ENCODE peak calls at places on chromosomes 3 and 15, in six cellular contexts. One of them, this sample, is unnamed.

GRCh38 chr3:8994226-8994625 is 31.0 kb upstream of the RAD18 start:
- DNase-seq in left cardiac atrium: no peak
- DNase-seq in central memory CD4-positive, alpha-beta T cell: no peak
- DNase-seq in endothelial cell: no peak
- DNase-seq in naive B cell: no peak
- DNase-seq in heart left ventricle: no peak
- DNase-seq in this sample: no peak

GRCh38 chr15:101583284-101583683 is 68.9 kb downstream of the TM2D3 start:
- DNase-seq in left cardiac atrium: no peak
- DNase-seq in central memory CD4-positive, alpha-beta T cell: no peak
- DNase-seq in endothelial cell: no peak
- DNase-seq in naive B cell: no peak
- DNase-seq in heart left ventricle: no peak
- DNase-seq in this sample: no peak

GRCh38 chr3:54071596-54071995 is 50.8 kb upstream of the CACNA2D3 start:
- DNase-seq in left cardiac atrium: no peak
- DNase-seq in central memory CD4-positive, alpha-beta T cell: no peak
- DNase-seq in endothelial cell: no peak
- DNase-seq in naive B cell: no peak
- DNase-seq in heart left ventricle: no peak
- DNase-seq in this sample: no peak

GRCh38 chr3:32816439-32817194 is 1.2 kb upstream of the TRIM71 start:
- DNase-seq in left cardiac atrium: no peak
- DNase-seq in central memory CD4-positive, alpha-beta T cell: no peak
- DNase-seq in endothelial cell: peak
- DNase-seq in naive B cell: peak
- DNase-seq in heart left ventricle: no peak
- DNase-seq in this sample: no peak

GRCh38 chr3:36540898-36541518 is 160.7 kb downstream of the STAC start:
- DNase-seq in left cardiac atrium: no peak
- DNase-seq in central memory CD4-positive, alpha-beta T cell: no peak
- DNase-seq in endothelial cell: peak
- DNase-seq in naive B cell: no peak
- DNase-seq in heart left ventricle: no peak
- DNase-seq in this sample: no peak

GRCh38 chr3:90062018-90062417 is 954.6 kb downstream of the EPHA3 start:
- DNase-seq in left cardiac atrium: no peak
- DNase-seq in central memory CD4-positive, alpha-beta T cell: no peak
- DNase-seq in endothelial cell: no peak
- DNase-seq in naive B cell: no peak
- DNase-seq in heart left ventricle: no peak
- DNase-seq in this sample: no peak

GRCh38 chr3:195307711-195308110 is 36.8 kb upstream of the XXYLT1 start:
- DNase-seq in left cardiac atrium: no peak
- DNase-seq in central memory CD4-positive, alpha-beta T cell: no peak
- DNase-seq in endothelial cell: no peak
- DNase-seq in naive B cell: no peak
- DNase-seq in heart left ventricle: no peak
- DNase-seq in this sample: no peak

GRCh38 chr3:46958469-46959168 is 17.9 kb downstream of the CCDC12 start:
- DNase-seq in left cardiac atrium: no peak
- DNase-seq in central memory CD4-positive, alpha-beta T cell: no peak
- DNase-seq in endothelial cell: no peak
- DNase-seq in naive B cell: no peak
- DNase-seq in heart left ventricle: no peak
- DNase-seq in this sample: no peak

GRCh38 chr3:186476044-186476468 is 68.1 kb downstream of the CRYGS start:
- DNase-seq in left cardiac atrium: no peak
- DNase-seq in central memory CD4-positive, alpha-beta T cell: no peak
- DNase-seq in endothelial cell: no peak
- DNase-seq in naive B cell: no peak
- DNase-seq in heart left ventricle: peak
- DNase-seq in this sample: no peak

GRCh38 chr3:127680146-127680661 is 7.5 kb downstream of the ABTB1 start:
- DNase-seq in left cardiac atrium: no peak
- DNase-seq in central memory CD4-positive, alpha-beta T cell: no peak
- DNase-seq in endothelial cell: peak
- DNase-seq in naive B cell: no peak
- DNase-seq in heart left ventricle: no peak
- DNase-seq in this sample: peak

GRCh38 chr3:99498544-99499234 is 139.7 kb upstream of the COL8A1 start:
- DNase-seq in left cardiac atrium: peak
- DNase-seq in central memory CD4-positive, alpha-beta T cell: no peak
- DNase-seq in endothelial cell: no peak
- DNase-seq in naive B cell: no peak
- DNase-seq in heart left ventricle: no peak
- DNase-seq in this sample: no peak

GRCh38 chr15:48974865-48975264 is 11.1 kb upstream of the SHC4 start:
- DNase-seq in left cardiac atrium: no peak
- DNase-seq in central memory CD4-positive, alpha-beta T cell: no peak
- DNase-seq in endothelial cell: no peak
- DNase-seq in naive B cell: no peak
- DNase-seq in heart left ventricle: no peak
- DNase-seq in this sample: no peak

GRCh38 chr3:76624128-76624527 is 415.8 kb upstream of the ROBO2 start:
- DNase-seq in left cardiac atrium: no peak
- DNase-seq in central memory CD4-positive, alpha-beta T cell: no peak
- DNase-seq in endothelial cell: no peak
- DNase-seq in naive B cell: no peak
- DNase-seq in heart left ventricle: no peak
- DNase-seq in this sample: no peak

GRCh38 chr3:141105828-141106628 is 54.9 kb downstream of the SPSB4 start:
- DNase-seq in left cardiac atrium: peak
- DNase-seq in central memory CD4-positive, alpha-beta T cell: peak
- DNase-seq in endothelial cell: peak
- DNase-seq in naive B cell: peak
- DNase-seq in heart left ventricle: no peak
- DNase-seq in this sample: peak

GRCh38 chr15:96037584-96037983 is 292.9 kb upstream of the NR2F2 start:
- DNase-seq in left cardiac atrium: no peak
- DNase-seq in central memory CD4-positive, alpha-beta T cell: no peak
- DNase-seq in endothelial cell: no peak
- DNase-seq in naive B cell: no peak
- DNase-seq in heart left ventricle: no peak
- DNase-seq in this sample: no peak

GRCh38 chr3:113222412-113223086 is 11.2 kb downstream of the BOC start:
- DNase-seq in left cardiac atrium: no peak
- DNase-seq in central memory CD4-positive, alpha-beta T cell: no peak
- DNase-seq in endothelial cell: no peak
- DNase-seq in naive B cell: no peak
- DNase-seq in heart left ventricle: no peak
- DNase-seq in this sample: no peak

GRCh38 chr15:67176195-67176971 is 78.1 kb downstream of the AAGAB start:
- DNase-seq in left cardiac atrium: peak
- DNase-seq in central memory CD4-positive, alpha-beta T cell: no peak
- DNase-seq in endothelial cell: no peak
- DNase-seq in naive B cell: no peak
- DNase-seq in heart left ventricle: peak
- DNase-seq in this sample: no peak

GRCh38 chr15:86044981-86045380 is 34.7 kb upstream of the AGBL1 start:
- DNase-seq in left cardiac atrium: no peak
- DNase-seq in central memory CD4-positive, alpha-beta T cell: no peak
- DNase-seq in endothelial cell: peak
- DNase-seq in naive B cell: peak
- DNase-seq in heart left ventricle: no peak
- DNase-seq in this sample: no peak

GRCh38 chr3:39639344-39640236 is 169.8 kb upstream of the MYRIP start:
- DNase-seq in left cardiac atrium: peak
- DNase-seq in central memory CD4-positive, alpha-beta T cell: no peak
- DNase-seq in endothelial cell: no peak
- DNase-seq in naive B cell: no peak
- DNase-seq in heart left ventricle: no peak
- DNase-seq in this sample: no peak

GRCh38 chr3:197224034-197224444 is 74.4 kb downstream of the DLG1 start:
- DNase-seq in left cardiac atrium: no peak
- DNase-seq in central memory CD4-positive, alpha-beta T cell: peak
- DNase-seq in endothelial cell: no peak
- DNase-seq in naive B cell: peak
- DNase-seq in heart left ventricle: no peak
- DNase-seq in this sample: no peak

GRCh38 chr3:72338082-72338941 is 509.9 kb downstream of the SHQ1 start:
- DNase-seq in left cardiac atrium: no peak
- DNase-seq in central memory CD4-positive, alpha-beta T cell: no peak
- DNase-seq in endothelial cell: no peak
- DNase-seq in naive B cell: no peak
- DNase-seq in heart left ventricle: no peak
- DNase-seq in this sample: no peak

GRCh38 chr3:172140499-172141391 is 101.4 kb downstream of the FNDC3B start:
- DNase-seq in left cardiac atrium: no peak
- DNase-seq in central memory CD4-positive, alpha-beta T cell: no peak
- DNase-seq in endothelial cell: no peak
- DNase-seq in naive B cell: no peak
- DNase-seq in heart left ventricle: peak
- DNase-seq in this sample: no peak

GRCh38 chr3:37250435-37250834 is 76.1 kb upstream of the LRRFIP2 start:
- DNase-seq in left cardiac atrium: no peak
- DNase-seq in central memory CD4-positive, alpha-beta T cell: no peak
- DNase-seq in endothelial cell: no peak
- DNase-seq in naive B cell: no peak
- DNase-seq in heart left ventricle: no peak
- DNase-seq in this sample: no peak

GRCh38 chr3:186259612-186260383 is 102.2 kb downstream of the DGKG start:
- DNase-seq in left cardiac atrium: peak
- DNase-seq in central memory CD4-positive, alpha-beta T cell: peak
- DNase-seq in endothelial cell: peak
- DNase-seq in naive B cell: peak
- DNase-seq in heart left ventricle: peak
- DNase-seq in this sample: peak

GRCh38 chr3:174495928-174496327 is 363.2 kb upstream of the NAALADL2 start:
- DNase-seq in left cardiac atrium: no peak
- DNase-seq in central memory CD4-positive, alpha-beta T cell: no peak
- DNase-seq in endothelial cell: no peak
- DNase-seq in naive B cell: no peak
- DNase-seq in heart left ventricle: no peak
- DNase-seq in this sample: peak

GRCh38 chr15:70339551-70340517 is 242.1 kb upstream of the TLE3 start:
- DNase-seq in left cardiac atrium: peak
- DNase-seq in central memory CD4-positive, alpha-beta T cell: no peak
- DNase-seq in endothelial cell: no peak
- DNase-seq in naive B cell: no peak
- DNase-seq in heart left ventricle: peak
- DNase-seq in this sample: no peak

GRCh38 chr15:39595621-39596221 is 14.8 kb downstream of the THBS1 start:
- DNase-seq in left cardiac atrium: no peak
- DNase-seq in central memory CD4-positive, alpha-beta T cell: no peak
- DNase-seq in endothelial cell: no peak
- DNase-seq in naive B cell: no peak
- DNase-seq in heart left ventricle: no peak
- DNase-seq in this sample: no peak

GRCh38 chr3:33392703-33393125 is 47.5 kb downstream of the UBP1 start:
- DNase-seq in left cardiac atrium: no peak
- DNase-seq in central memory CD4-positive, alpha-beta T cell: no peak
- DNase-seq in endothelial cell: no peak
- DNase-seq in naive B cell: no peak
- DNase-seq in heart left ventricle: no peak
- DNase-seq in this sample: no peak